ENCODE peak calls at places on chromosomes 5 and 9, in seven cellular contexts. G, K, Y, B, E, D and V are unnamed samples.

GRCh38 chr9:13228431-13228830 is 51.1 kb downstream of the MPDZ start:
- DNase-seq in G (no peak), K (peak; percentile 6), Y (no peak), B (no peak), E (no peak), D (no peak), V (no peak)

GRCh38 chr9:121684381-121685145 is 33.1 kb downstream of the DAB2IP start:
- DNase-seq in G (peak; percentile 58), K (no peak), Y (no peak), B (no peak), E (peak; percentile 91), D (no peak), V (peak; percentile 60)

GRCh38 chr9:93441181-93441580 is 10.3 kb upstream of the FAM120A start:
- DNase-seq in G (no peak), K (no peak), Y (no peak), B (no peak), E (no peak), D (no peak), V (no peak)

GRCh38 chr9:83403864-83404263 is 134.3 kb downstream of the FRMD3 start:
- DNase-seq in G (no peak), K (no peak), Y (no peak), B (no peak), E (no peak), D (no peak), V (no peak)

GRCh38 chr9:77291714-77292113 is 114.4 kb downstream of the VPS13A start:
- DNase-seq in G (peak; percentile 9), K (peak; percentile 33), Y (no peak), B (peak; percentile 8), E (no peak), D (peak; percentile 9), V (peak; percentile 42)

GRCh38 chr5:127957183-127957582 is 126.4 kb upstream of the SLC12A2 start:
- DNase-seq in G (no peak), K (peak; percentile 72), Y (no peak), B (no peak), E (no peak), D (peak; percentile 10), V (peak; percentile 47)

GRCh38 chr5:96615223-96615622 is 47.0 kb upstream of the CAST start:
- DNase-seq in G (no peak), K (peak; percentile 12), Y (no peak), B (no peak), E (no peak), D (no peak), V (no peak)

GRCh38 chr5:171797563-171797962 is 11.9 kb downstream of the SMIM23 start:
- DNase-seq in G (no peak), K (no peak), Y (no peak), B (no peak), E (no peak), D (no peak), V (no peak)

GRCh38 chr9:93080406-93080805 is 15.6 kb upstream of the CARD19 start:
- DNase-seq in G (no peak), K (no peak), Y (no peak), B (no peak), E (no peak), D (no peak), V (no peak)

GRCh38 chr5:135139397-135140134 is 105.5 kb upstream of the PITX1 start:
- DNase-seq in G (peak; percentile 62), K (peak; percentile 96), Y (no peak), B (peak; percentile 73), E (no peak), D (peak; percentile 45), V (peak; percentile 81)

GRCh38 chr9:130183133-130183762 is 11.0 kb downstream of the NCS1 start:
- DNase-seq in G (no peak), K (peak; percentile 71), Y (no peak), B (no peak), E (no peak), D (peak; percentile 46), V (peak; percentile 48)

GRCh38 chr5:44809956-44810276 is 1.2 kb downstream of the MRPS30 start:
- DNase-seq in G (no peak), K (no peak), Y (no peak), B (no peak), E (no peak), D (no peak), V (no peak)

GRCh38 chr5:149041242-149041641 is 21.6 kb downstream of the SH3TC2 start:
- DNase-seq in G (no peak), K (no peak), Y (no peak), B (no peak), E (no peak), D (no peak), V (no peak)

GRCh38 chr9:129677456-129677855 is 12.0 kb downstream of the PRRX2 start:
- DNase-seq in G (no peak), K (no peak), Y (no peak), B (no peak), E (peak; percentile 45), D (no peak), V (no peak)

GRCh38 chr9:109482391-109482916 is 15.7 kb downstream of the PTPN3 start:
- DNase-seq in G (no peak), K (no peak), Y (no peak), B (no peak), E (no peak), D (no peak), V (no peak)

GRCh38 chr5:32115985-32116384 is 58.1 kb downstream of the GOLPH3 start:
- DNase-seq in G (no peak), K (no peak), Y (no peak), B (no peak), E (no peak), D (no peak), V (peak; percentile 22)

GRCh38 chr5:39519566-39520231 is 94.9 kb upstream of the DAB2 start:
- DNase-seq in G (no peak), K (peak; percentile 73), Y (no peak), B (no peak), E (no peak), D (no peak), V (no peak)

GRCh38 chr5:124639095-124639665 is 107.3 kb downstream of the ZNF608 start:
- DNase-seq in G (no peak), K (no peak), Y (no peak), B (no peak), E (peak; percentile 62), D (no peak), V (no peak)

GRCh38 chr9:114098021-114098659 is 952 bp downstream of the KIF12 start:
- DNase-seq in G (peak; percentile 80), K (no peak), Y (no peak), B (peak; percentile 23), E (peak; percentile 88), D (no peak), V (peak; percentile 44)

GRCh38 chr5:68292316-68292715 is 76.8 kb downstream of the PIK3R1 start:
- DNase-seq in G (no peak), K (peak; percentile 25), Y (no peak), B (no peak), E (no peak), D (no peak), V (no peak)

GRCh38 chr9:32627394-32627954 is 8.0 kb downstream of the TAF1L start:
- DNase-seq in G (no peak), K (no peak), Y (no peak), B (peak; percentile 43), E (no peak), D (peak; percentile 21), V (no peak)

GRCh38 chr9:100308965-100309564 is 43.7 kb downstream of the TEX10 start:
- DNase-seq in G (no peak), K (peak; percentile 85), Y (no peak), B (no peak), E (no peak), D (no peak), V (no peak)

GRCh38 chr5:152505442-152506042 is 100.5 kb upstream of the NMUR2 start:
- DNase-seq in G (peak; percentile 9), K (peak; percentile 27), Y (no peak), B (peak; percentile 33), E (peak; percentile 64), D (peak; percentile 41), V (peak; percentile 63)

GRCh38 chr5:57839025-57839424 is 356.4 kb upstream of the ACTBL2 start:
- DNase-seq in G (no peak), K (no peak), Y (no peak), B (no peak), E (no peak), D (no peak), V (no peak)

DNA sequence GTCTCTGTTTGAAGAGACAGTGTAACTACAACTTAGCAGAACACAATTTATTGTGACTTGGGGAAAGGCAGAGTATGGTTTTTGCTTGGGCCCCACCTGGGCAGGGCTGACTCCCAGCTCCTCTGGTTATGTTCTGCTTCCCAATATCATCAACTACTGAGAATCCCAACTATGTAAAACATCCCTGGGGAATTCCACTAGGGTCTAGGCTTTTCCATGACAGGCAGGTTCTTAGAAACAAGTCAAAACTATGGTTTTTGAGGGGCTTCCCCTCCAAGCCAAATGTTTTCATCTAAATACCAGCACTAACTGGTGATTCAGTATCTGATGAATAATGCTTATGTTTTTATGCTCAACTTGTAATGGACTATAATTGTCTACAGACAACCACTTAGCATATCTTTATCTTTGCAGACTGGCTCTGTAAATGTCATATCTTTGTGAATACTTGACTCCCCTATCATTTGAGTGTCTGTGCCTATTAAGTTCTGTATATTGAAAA is 409.5 kb downstream of the PDE4D start:
- DNase-seq in G (no peak), K (peak; percentile 11), Y (no peak), B (no peak), E (no peak), D (no peak), V (no peak)
- TF ChIP-seq RAD21 in G (no peak), K (no peak), Y (no peak), B (no peak), E (no peak), D (no peak), V (no peak)

DNA sequence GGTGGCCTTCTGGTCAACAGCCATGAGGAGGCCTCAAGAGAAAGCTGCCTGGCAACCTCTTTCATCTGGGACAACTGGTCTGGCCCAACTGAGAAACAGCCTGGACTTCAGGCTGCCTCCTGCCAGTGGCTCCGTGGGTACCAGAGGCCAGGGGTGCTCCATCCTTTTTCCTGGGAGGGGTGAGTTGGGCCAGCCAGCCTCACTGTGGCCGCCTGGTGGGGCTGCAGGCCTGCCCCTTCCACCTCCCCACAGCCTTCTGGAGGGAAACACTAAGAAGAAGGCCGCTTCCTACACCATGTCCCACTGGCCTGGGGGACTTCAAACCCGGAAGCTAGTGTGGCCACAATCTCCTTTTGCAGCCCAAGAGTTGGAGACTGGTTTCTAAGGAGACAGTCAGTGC is 13.8 kb upstream of the NKD2 start:
- DNase-seq in G (no peak), K (no peak), Y (no peak), B (no peak), E (peak; percentile 46), D (no peak), V (no peak)
- TF ChIP-seq RAD21 in G (peak; percentile 14), K (no peak), Y (peak; percentile 1), B (no peak), E (peak; percentile 55), D (no peak), V (no peak)

GRCh38 chr9:69115621-69116020 is 58.5 kb upstream of the TJP2 start:
- DNase-seq in G (no peak), K (no peak), Y (no peak), B (no peak), E (no peak), D (no peak), V (no peak)
- TF ChIP-seq RAD21 in G (no peak), K (no peak), Y (no peak), B (no peak), E (no peak), D (no peak), V (no peak)

DNA sequence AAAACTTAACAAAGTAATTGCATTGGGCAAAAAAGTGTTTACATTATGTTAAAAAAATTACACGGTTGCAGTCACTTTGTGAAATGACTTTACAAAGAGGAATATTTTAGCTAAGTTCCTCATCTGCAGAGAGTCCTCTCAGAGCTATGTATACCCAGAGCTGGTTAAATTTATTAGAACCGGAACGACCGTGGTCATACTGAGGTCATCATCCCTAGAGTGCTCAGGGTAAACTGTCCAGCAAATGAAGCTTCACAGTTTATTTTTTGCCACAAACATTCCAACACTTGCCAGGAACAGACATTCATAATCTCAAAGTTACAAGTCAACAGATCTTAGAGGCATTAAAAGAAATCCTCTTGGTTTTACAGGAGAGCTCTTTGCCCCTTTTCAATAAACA is 902 bp downstream of the ROPN1L start:
- DNase-seq in G (no peak), K (no peak), Y (no peak), B (no peak), E (no peak), D (no peak), V (no peak)
- TF ChIP-seq RAD21 in G (no peak), K (no peak), Y (no peak), B (no peak), E (no peak), D (no peak), V (no peak)